ENCODE peak calls at places on chromosomes 7 and 10, in nine cellular contexts. E is heart left ventricle; I is foreskin melanocyte; F is GM18507; M is EL; Y is NCI-H146; U is KG1; T is activated effector memory CD4-positive, alpha-beta T cell treated with Interleukin-2 at 50 U/mL for 16 hours; A is RKO. O is an unnamed sample.

GRCh38 chr10:55330485-55330884 is 529.5 kb upstream of the PCDH15 start:
- DNase-seq in E (no peak), I (no peak), F (no peak), M (no peak), Y (no peak), U (no peak), T (no peak), A (no peak), O (no peak)

GRCh38 chr10:32744321-32744720 is 213.7 kb downstream of the ITGB1 start:
- DNase-seq in E (no peak), I (no peak), F (no peak), M (no peak), Y (no peak), U (no peak), T (no peak), A (no peak), O (no peak)

GRCh38 chr10:78623577-78624215 is 445.1 kb upstream of the ZMIZ1 start:
- DNase-seq in E (no peak), I (peak), F (no peak), M (peak), Y (peak), U (no peak), T (no peak), A (peak), O (no peak)

GRCh38 chr10:96673318-96674099 is 46.8 kb downstream of the PIK3AP1 start:
- DNase-seq in E (peak), I (no peak), F (no peak), M (peak), Y (no peak), U (peak), T (no peak), A (no peak), O (peak)

GRCh38 chr10:3911713-3912442 is 126.9 kb upstream of the KLF6 start:
- DNase-seq in E (no peak), I (no peak), F (no peak), M (no peak), Y (no peak), U (no peak), T (no peak), A (no peak), O (no peak)

GRCh38 chr7:79217468-79217867 is 236.0 kb downstream of the MAGI2 start:
- DNase-seq in E (no peak), I (no peak), F (no peak), M (peak), Y (no peak), U (no peak), T (no peak), A (no peak), O (no peak)

GRCh38 chr10:104293021-104293420 is 24.0 kb downstream of the GSTO2 start:
- DNase-seq in E (no peak), I (no peak), F (no peak), M (peak), Y (no peak), U (no peak), T (no peak), A (no peak), O (no peak)

GRCh38 chr7:75884401-75884800 is 5.6 kb downstream of the RHBDD2 start:
- DNase-seq in E (no peak), I (no peak), F (no peak), M (no peak), Y (no peak), U (no peak), T (no peak), A (no peak), O (no peak)

GRCh38 chr10:95755511-95756004 is 405 bp upstream of the ENTPD1 start:
- DNase-seq in E (peak), I (no peak), F (no peak), M (no peak), Y (peak), U (no peak), T (no peak), A (no peak), O (peak)

O was measured in left ventricle myocardium inferior.